ENCODE peak calls at places on chromosomes 7 and 10, in nine cellular contexts. One of them, this sample, is unnamed.
A peak's percentile ranks its signal among the peaks of the same experiment; 100 is the strongest.

GRCh38 chr7:26348987-26349809 is 57.5 kb downstream of the SNX10 start:
- DNase-seq in neural progenitor cell: no peak
- DNase-seq in colonic mucosa: no peak
- DNase-seq in astrocyte of the spinal cord: no peak
- DNase-seq in AG04450: no peak
- DNase-seq in heart left ventricle: no peak
- DNase-seq in lower leg skin: no peak
- DNase-seq in fibroblast of lung: peak; percentile 15
- DNase-seq in IMR-90: no peak
- DNase-seq in this sample: no peak

GRCh38 chr7:138885383-138886147 is 87.6 kb upstream of the ATP6V0A4 start:
- DNase-seq in neural progenitor cell: no peak
- DNase-seq in colonic mucosa: no peak
- DNase-seq in astrocyte of the spinal cord: no peak
- DNase-seq in AG04450: no peak
- DNase-seq in heart left ventricle: no peak
- DNase-seq in lower leg skin: no peak
- DNase-seq in fibroblast of lung: no peak
- DNase-seq in IMR-90: no peak
- DNase-seq in this sample: no peak

GRCh38 chr7:152362128-152362926 is 73.5 kb downstream of the KMT2C start:
- DNase-seq in neural progenitor cell: no peak
- DNase-seq in colonic mucosa: no peak
- DNase-seq in astrocyte of the spinal cord: no peak
- DNase-seq in AG04450: no peak
- DNase-seq in heart left ventricle: no peak
- DNase-seq in lower leg skin: no peak
- DNase-seq in fibroblast of lung: no peak
- DNase-seq in IMR-90: no peak
- DNase-seq in this sample: no peak

GRCh38 chr7:55592492-55592891 is 20.2 kb upstream of the VOPP1 start:
- DNase-seq in neural progenitor cell: no peak
- DNase-seq in colonic mucosa: no peak
- DNase-seq in astrocyte of the spinal cord: no peak
- DNase-seq in AG04450: no peak
- DNase-seq in heart left ventricle: no peak
- DNase-seq in lower leg skin: peak; percentile 72
- DNase-seq in fibroblast of lung: no peak
- DNase-seq in IMR-90: no peak
- DNase-seq in this sample: peak; percentile 4

GRCh38 chr7:18320971-18321567 is 174.5 kb upstream of the HDAC9 start:
- DNase-seq in neural progenitor cell: peak; percentile 50
- DNase-seq in colonic mucosa: no peak
- DNase-seq in astrocyte of the spinal cord: peak; percentile 66
- DNase-seq in AG04450: no peak
- DNase-seq in heart left ventricle: no peak
- DNase-seq in lower leg skin: no peak
- DNase-seq in fibroblast of lung: peak; percentile 43
- DNase-seq in IMR-90: peak; percentile 58
- DNase-seq in this sample: peak; percentile 27

GRCh38 chr10:109902992-109903947 is 20.0 kb downstream of the XPNPEP1 start:
- DNase-seq in neural progenitor cell: no peak
- DNase-seq in colonic mucosa: no peak
- DNase-seq in astrocyte of the spinal cord: no peak
- DNase-seq in AG04450: no peak
- DNase-seq in heart left ventricle: no peak
- DNase-seq in lower leg skin: no peak
- DNase-seq in fibroblast of lung: no peak
- DNase-seq in IMR-90: peak; percentile 59
- DNase-seq in this sample: no peak

GRCh38 chr10:23556727-23557440 is 118.0 kb downstream of the OTUD1 start:
- DNase-seq in neural progenitor cell: no peak
- DNase-seq in colonic mucosa: no peak
- DNase-seq in astrocyte of the spinal cord: peak; percentile 38
- DNase-seq in AG04450: no peak
- DNase-seq in heart left ventricle: no peak
- DNase-seq in lower leg skin: no peak
- DNase-seq in fibroblast of lung: peak; percentile 55
- DNase-seq in IMR-90: peak; percentile 5
- DNase-seq in this sample: no peak

GRCh38 chr7:102063736-102064135 is 222.9 kb upstream of the SH2B2 start:
- DNase-seq in neural progenitor cell: peak; percentile 59
- DNase-seq in colonic mucosa: peak; percentile 89
- DNase-seq in astrocyte of the spinal cord: peak; percentile 62
- DNase-seq in AG04450: peak; percentile 11
- DNase-seq in heart left ventricle: no peak
- DNase-seq in lower leg skin: no peak
- DNase-seq in fibroblast of lung: peak; percentile 92
- DNase-seq in IMR-90: peak; percentile 68
- DNase-seq in this sample: no peak

GRCh38 chr10:47207280-47207613 is 92.8 kb upstream of the GDF10 start:
- DNase-seq in neural progenitor cell: no peak
- DNase-seq in colonic mucosa: no peak
- DNase-seq in astrocyte of the spinal cord: no peak
- DNase-seq in AG04450: no peak
- DNase-seq in heart left ventricle: no peak
- DNase-seq in lower leg skin: no peak
- DNase-seq in fibroblast of lung: no peak
- DNase-seq in IMR-90: no peak
- DNase-seq in this sample: no peak

GRCh38 chr7:92809397-92810241 is 26.8 kb downstream of the CDK6 start:
- DNase-seq in neural progenitor cell: peak; percentile 21
- DNase-seq in colonic mucosa: peak; percentile 85
- DNase-seq in astrocyte of the spinal cord: peak; percentile 94
- DNase-seq in AG04450: peak; percentile 87
- DNase-seq in heart left ventricle: no peak
- DNase-seq in lower leg skin: no peak
- DNase-seq in fibroblast of lung: peak; percentile 96
- DNase-seq in IMR-90: peak; percentile 97
- DNase-seq in this sample: peak; percentile 45

GRCh38 chr7:71851776-71852548 is 560.2 kb downstream of the CALN1 start:
- DNase-seq in neural progenitor cell: no peak
- DNase-seq in colonic mucosa: no peak
- DNase-seq in astrocyte of the spinal cord: no peak
- DNase-seq in AG04450: no peak
- DNase-seq in heart left ventricle: no peak
- DNase-seq in lower leg skin: no peak
- DNase-seq in fibroblast of lung: peak; percentile 4
- DNase-seq in IMR-90: no peak
- DNase-seq in this sample: no peak

GRCh38 chr10:57098146-57098545 is 737.1 kb upstream of the ZWINT start:
- DNase-seq in neural progenitor cell: no peak
- DNase-seq in colonic mucosa: no peak
- DNase-seq in astrocyte of the spinal cord: no peak
- DNase-seq in AG04450: no peak
- DNase-seq in heart left ventricle: no peak
- DNase-seq in lower leg skin: no peak
- DNase-seq in fibroblast of lung: no peak
- DNase-seq in IMR-90: no peak
- DNase-seq in this sample: no peak

GRCh38 chr7:133828906-133829305 is 298.2 kb upstream of the LRGUK start:
- DNase-seq in neural progenitor cell: no peak
- DNase-seq in colonic mucosa: no peak
- DNase-seq in astrocyte of the spinal cord: no peak
- DNase-seq in AG04450: no peak
- DNase-seq in heart left ventricle: no peak
- DNase-seq in lower leg skin: no peak
- DNase-seq in fibroblast of lung: no peak
- DNase-seq in IMR-90: no peak
- DNase-seq in this sample: no peak

GRCh38 chr7:1748774-1749173 is 78.7 kb downstream of the ELFN1 start:
- DNase-seq in neural progenitor cell: no peak
- DNase-seq in colonic mucosa: no peak
- DNase-seq in astrocyte of the spinal cord: no peak
- DNase-seq in AG04450: no peak
- DNase-seq in heart left ventricle: peak; percentile 44
- DNase-seq in lower leg skin: no peak
- DNase-seq in fibroblast of lung: no peak
- DNase-seq in IMR-90: no peak
- DNase-seq in this sample: no peak

GRCh38 chr7:136654406-136654805 is 214.0 kb upstream of the CHRM2 start:
- DNase-seq in neural progenitor cell: no peak
- DNase-seq in colonic mucosa: no peak
- DNase-seq in astrocyte of the spinal cord: peak; percentile 6
- DNase-seq in AG04450: no peak
- DNase-seq in heart left ventricle: no peak
- DNase-seq in lower leg skin: no peak
- DNase-seq in fibroblast of lung: peak; percentile 21
- DNase-seq in IMR-90: no peak
- DNase-seq in this sample: no peak

GRCh38 chr7:30074422-30075030 is 46.3 kb downstream of the PLEKHA8 start:
- DNase-seq in neural progenitor cell: peak; percentile 31
- DNase-seq in colonic mucosa: no peak
- DNase-seq in astrocyte of the spinal cord: peak; percentile 52
- DNase-seq in AG04450: no peak
- DNase-seq in heart left ventricle: no peak
- DNase-seq in lower leg skin: no peak
- DNase-seq in fibroblast of lung: peak; percentile 70
- DNase-seq in IMR-90: peak; percentile 60
- DNase-seq in this sample: no peak
- TF ChIP-seq CTCF in neural progenitor cell: peak; percentile 54
- TF ChIP-seq CTCF in colonic mucosa: peak; percentile 28
- TF ChIP-seq CTCF in astrocyte of the spinal cord: peak; percentile 49
- TF ChIP-seq CTCF in AG04450: peak; percentile 62
- TF ChIP-seq CTCF in heart left ventricle: peak; percentile 27
- TF ChIP-seq CTCF in lower leg skin: no peak
- TF ChIP-seq CTCF in fibroblast of lung: peak; percentile 38
- TF ChIP-seq CTCF in IMR-90: peak; percentile 55
- TF ChIP-seq CTCF in this sample: peak; percentile 43

DNA sequence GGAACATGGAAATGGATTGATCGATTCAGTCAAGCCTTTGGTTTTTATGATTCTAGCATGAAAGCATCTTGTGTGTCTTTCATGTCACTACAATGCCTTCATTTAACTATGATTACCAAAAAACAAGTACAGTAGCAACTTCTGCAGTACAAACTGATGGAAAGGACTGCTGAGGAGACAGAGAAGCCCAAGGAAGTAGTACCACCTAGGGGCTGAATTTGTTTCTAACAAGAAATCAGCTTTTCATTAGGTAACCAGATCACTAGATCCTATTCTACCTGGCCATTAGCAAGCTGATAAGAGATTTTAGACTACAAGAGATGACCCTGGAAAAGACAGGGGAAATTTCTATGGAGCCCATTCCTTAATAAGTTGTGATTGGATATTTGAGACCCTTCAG is 3.2 kb upstream of the IFIT1 start:
- DNase-seq in neural progenitor cell: peak; percentile 11
- DNase-seq in colonic mucosa: no peak
- DNase-seq in astrocyte of the spinal cord: peak; percentile 32
- DNase-seq in AG04450: no peak
- DNase-seq in heart left ventricle: no peak
- DNase-seq in lower leg skin: no peak
- DNase-seq in fibroblast of lung: peak; percentile 29
- DNase-seq in IMR-90: peak; percentile 48
- DNase-seq in this sample: peak; percentile 29
- TF ChIP-seq CTCF in neural progenitor cell: peak; percentile 39
- TF ChIP-seq CTCF in colonic mucosa: no peak
- TF ChIP-seq CTCF in astrocyte of the spinal cord: peak; percentile 39
- TF ChIP-seq CTCF in AG04450: peak; percentile 52
- TF ChIP-seq CTCF in heart left ventricle: peak; percentile 34
- TF ChIP-seq CTCF in lower leg skin: no peak
- TF ChIP-seq CTCF in fibroblast of lung: peak; percentile 38
- TF ChIP-seq CTCF in IMR-90: peak; percentile 39
- TF ChIP-seq CTCF in this sample: peak; percentile 45

GRCh38 chr7:112649560-112649959 is 140.6 kb downstream of the TMEM168 start:
- DNase-seq in neural progenitor cell: no peak
- DNase-seq in colonic mucosa: no peak
- DNase-seq in astrocyte of the spinal cord: no peak
- DNase-seq in AG04450: no peak
- DNase-seq in heart left ventricle: no peak
- DNase-seq in lower leg skin: no peak
- DNase-seq in fibroblast of lung: no peak
- DNase-seq in IMR-90: no peak
- DNase-seq in this sample: no peak

GRCh38 chr7:112648781-112649180 is 141.4 kb downstream of the TMEM168 start:
- DNase-seq in neural progenitor cell: no peak
- DNase-seq in colonic mucosa: no peak
- DNase-seq in astrocyte of the spinal cord: no peak
- DNase-seq in AG04450: no peak
- DNase-seq in heart left ventricle: no peak
- DNase-seq in lower leg skin: no peak
- DNase-seq in fibroblast of lung: no peak
- DNase-seq in IMR-90: no peak
- DNase-seq in this sample: no peak

DNA sequence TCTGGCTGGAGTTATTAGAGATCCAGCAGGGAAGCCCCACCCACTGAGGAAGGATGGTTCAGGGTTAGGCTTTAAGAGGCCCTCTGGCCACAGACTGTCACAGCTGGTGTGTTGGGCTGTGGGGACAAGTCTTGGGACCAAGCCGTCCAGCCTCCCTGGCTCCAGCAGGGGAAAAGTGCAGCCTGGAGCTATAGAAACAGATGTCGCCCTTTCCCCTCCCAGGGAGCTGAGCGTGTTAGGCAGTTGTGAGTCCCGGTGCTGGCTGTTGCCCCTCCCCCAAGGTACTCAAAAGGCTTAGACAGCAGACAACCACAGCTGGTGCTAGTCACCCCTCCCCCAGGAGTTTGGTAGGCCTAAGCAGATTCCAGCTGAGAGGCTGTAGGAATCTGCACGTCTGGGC is 143.4 kb downstream of the TMEM168 start:
- DNase-seq in neural progenitor cell: peak; percentile 77
- DNase-seq in colonic mucosa: no peak
- DNase-seq in astrocyte of the spinal cord: no peak
- DNase-seq in AG04450: no peak
- DNase-seq in heart left ventricle: no peak
- DNase-seq in lower leg skin: no peak
- DNase-seq in fibroblast of lung: no peak
- DNase-seq in IMR-90: no peak
- DNase-seq in this sample: no peak
- TF ChIP-seq CTCF in neural progenitor cell: no peak
- TF ChIP-seq CTCF in colonic mucosa: no peak
- TF ChIP-seq CTCF in astrocyte of the spinal cord: no peak
- TF ChIP-seq CTCF in AG04450: no peak
- TF ChIP-seq CTCF in heart left ventricle: no peak
- TF ChIP-seq CTCF in lower leg skin: no peak
- TF ChIP-seq CTCF in fibroblast of lung: no peak
- TF ChIP-seq CTCF in IMR-90: no peak
- TF ChIP-seq CTCF in this sample: no peak

DNA sequence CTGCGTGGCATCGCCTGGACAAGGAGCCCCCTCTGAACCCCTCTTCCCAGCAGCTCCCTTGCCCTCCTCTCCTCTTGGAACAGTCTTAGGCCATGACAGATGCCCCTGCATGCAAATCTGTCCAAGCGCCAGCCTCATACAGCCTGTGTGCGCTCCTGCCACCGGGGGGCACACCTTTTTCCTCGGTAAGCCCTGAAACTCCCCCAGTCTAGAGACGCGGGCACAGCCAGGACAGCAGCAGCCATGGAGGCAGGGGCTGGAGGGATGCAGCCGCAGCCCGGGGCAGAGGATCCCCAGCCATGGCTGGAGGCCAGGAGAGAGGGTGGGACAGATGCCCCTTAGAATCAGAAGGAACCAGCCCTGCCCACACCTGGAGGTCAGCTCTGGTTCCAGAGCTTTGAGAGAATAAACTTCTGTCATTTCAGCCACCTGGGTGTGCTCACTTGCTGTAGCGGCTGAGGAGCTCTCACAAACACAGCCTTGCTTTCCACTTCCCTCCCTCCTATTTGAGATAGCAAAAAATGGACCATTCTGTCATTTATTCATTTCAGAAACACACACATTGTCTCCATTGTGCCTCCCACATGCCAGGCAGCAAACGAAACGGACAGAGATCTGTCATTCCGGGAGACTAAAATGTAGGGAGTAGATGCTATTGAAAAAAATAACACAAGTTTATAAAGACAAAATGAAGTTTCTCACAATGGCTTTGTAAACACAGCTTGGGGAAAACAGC is 241.5 kb downstream of the WDR37 start:
- DNase-seq in neural progenitor cell: peak; percentile 66
- DNase-seq in colonic mucosa: no peak
- DNase-seq in astrocyte of the spinal cord: no peak
- DNase-seq in AG04450: no peak
- DNase-seq in heart left ventricle: no peak
- DNase-seq in lower leg skin: peak; percentile 61
- DNase-seq in fibroblast of lung: no peak
- DNase-seq in IMR-90: no peak
- DNase-seq in this sample: no peak
- TF ChIP-seq CTCF in neural progenitor cell: peak; percentile 54
- TF ChIP-seq CTCF in colonic mucosa: no peak
- TF ChIP-seq CTCF in astrocyte of the spinal cord: no peak
- TF ChIP-seq CTCF in AG04450: no peak
- TF ChIP-seq CTCF in heart left ventricle: no peak
- TF ChIP-seq CTCF in lower leg skin: no peak
- TF ChIP-seq CTCF in fibroblast of lung: no peak
- TF ChIP-seq CTCF in IMR-90: no peak
- TF ChIP-seq CTCF in this sample: no peak

This sample was measured in GM13977.